ENCODE peak calls at places on chromosomes 2 and 18, in eight cellular contexts. Z, K, L, E, R, J, Y and I are unnamed samples.

GRCh38 chr2:40304340-40304739 is 147.6 kb downstream of the SLC8A1 start:
- DNase-seq in Z (no peak), Y (no peak), K (no peak), L (no peak), J (no peak), R (no peak), E (no peak), I (no peak)

GRCh38 chr18:3120356-3120755 is 99.4 kb downstream of the MYOM1 start:
- DNase-seq in E (no peak), R (no peak), K (no peak), Y (no peak), L (no peak), Z (no peak), J (no peak), I (no peak)

GRCh38 chr2:69989017-69989416 is 27.6 kb upstream of the ASPRV1 start:
- DNase-seq in E (no peak), K (no peak), L (no peak), Y (no peak), J (no peak), Z (no peak), R (no peak), I (no peak)

GRCh38 chr2:233929352-233929843 is 12.2 kb downstream of the TRPM8 start:
- DNase-seq in K (peak), L (no peak), E (no peak), R (peak), Y (no peak), Z (no peak), J (no peak), I (no peak)

GRCh38 chr2:191818133-191818532 is 28.8 kb downstream of the CAVIN2 start:
- DNase-seq in Z (no peak), Y (no peak), J (no peak), K (no peak), E (no peak), L (no peak), R (no peak), I (no peak)

GRCh38 chr2:95294579-95295250 is 2.4 kb upstream of the KCNIP3 start:
- DNase-seq in L (no peak), J (no peak), E (no peak), Y (no peak), R (no peak), K (no peak), Z (no peak), I (no peak)

GRCh38 chr2:134401081-134401497 is 147.2 kb downstream of the MGAT5 start:
- DNase-seq in L (no peak), Z (no peak), J (no peak), K (no peak), E (no peak), R (peak), Y (no peak), I (no peak)

GRCh38 chr2:29782087-29782486 is 139.3 kb downstream of the ALK start:
- DNase-seq in R (no peak), E (no peak), K (no peak), Y (no peak), L (no peak), J (no peak), Z (no peak), I (no peak)

GRCh38 chr2:9327873-9328352 is 95.4 kb downstream of the ITGB1BP1 start:
- DNase-seq in J (no peak), Z (no peak), K (no peak), R (no peak), E (no peak), L (no peak), Y (peak), I (no peak)

GRCh38 chr18:13217466-13217961 is 1.0 kb upstream of the LDLRAD4 start:
- DNase-seq in K (peak), R (peak), L (peak), Y (peak), E (peak), Z (peak), J (no peak), I (peak)

GRCh38 chr2:65686928-65687521 is 254.6 kb upstream of the SPRED2 start:
- DNase-seq in E (no peak), Z (no peak), L (no peak), Y (peak), K (no peak), J (peak), R (no peak), I (no peak)

GRCh38 chr2:196586511-196586991 is 53.0 kb upstream of the CCDC150 start:
- DNase-seq in Z (no peak), J (no peak), K (peak), Y (peak), E (no peak), L (no peak), R (peak), I (no peak)

GRCh38 chr2:215370116-215370965 is 58.5 kb downstream of the ATIC start:
- DNase-seq in Y (no peak), E (no peak), R (no peak), J (no peak), K (no peak), Z (no peak), L (no peak), I (no peak)

GRCh38 chr2:207683879-207684627 is 27.4 kb upstream of the CCNYL1 start:
- DNase-seq in J (no peak), Z (no peak), R (peak), L (no peak), Y (no peak), K (peak), E (no peak), I (no peak)

GRCh38 chr2:106157416-106157815 is 36.7 kb downstream of the UXS1 start:
- DNase-seq in J (no peak), L (no peak), Y (no peak), Z (no peak), R (no peak), E (no peak), K (no peak), I (no peak)

GRCh38 chr2:50333501-50334228 is 698.3 kb downstream of the NRXN1 start:
- DNase-seq in R (no peak), J (no peak), Z (no peak), E (no peak), L (no peak), K (no peak), Y (no peak), I (no peak)

GRCh38 chr2:240499309-240500301 is 58.2 kb downstream of the ANKMY1 start:
- DNase-seq in Y (no peak), Z (no peak), E (no peak), J (no peak), K (no peak), L (peak), R (no peak), I (no peak)

GRCh38 chr2:238139141-238139840 is 823 bp downstream of the KLHL30 start:
- DNase-seq in K (no peak), Y (no peak), L (peak), E (peak), R (no peak), Z (no peak), J (no peak), I (no peak)

GRCh38 chr2:226758886-226759660 is 40.5 kb downstream of the IRS1 start:
- DNase-seq in Z (no peak), K (peak), J (no peak), Y (no peak), R (peak), L (no peak), E (no peak), I (no peak)

GRCh38 chr18:54713386-54713785 is 114.9 kb upstream of the RAB27B start:
- DNase-seq in K (no peak), E (no peak), Z (no peak), J (no peak), L (no peak), Y (no peak), R (no peak), I (no peak)

GRCh38 chr2:216880509-216881184 is 20.8 kb upstream of the TNP1 start:
- DNase-seq in Z (no peak), K (peak), J (no peak), Y (no peak), L (no peak), R (peak), E (no peak), I (no peak)